ENCODE peak calls at places on chromosomes 5 and 9, in eight cellular contexts. One of them, this sample, is unnamed.

GRCh38 chr5:53642006-53642405 is 81.6 kb downstream of the NDUFS4 start:
- DNase-seq in NCI-H446 treated with DMSO at 0.1 percent for 48 hours: no peak
- DNase-seq in EL: peak; percentile 49
- DNase-seq in C1 segment of cervical spinal cord: no peak
- DNase-seq in GM12865: no peak
- DNase-seq in GM10248: no peak
- DNase-seq in activated CD4-positive, CD25-positive, alpha-beta regulatory T cell: no peak
- DNase-seq in A673: peak; percentile 92
- DNase-seq in this sample: peak; percentile 6

GRCh38 chr5:85017271-85017670 is 632.6 kb upstream of the EDIL3 start:
- DNase-seq in NCI-H446 treated with DMSO at 0.1 percent for 48 hours: no peak
- DNase-seq in EL: peak; percentile 49
- DNase-seq in C1 segment of cervical spinal cord: no peak
- DNase-seq in GM12865: no peak
- DNase-seq in GM10248: no peak
- DNase-seq in activated CD4-positive, CD25-positive, alpha-beta regulatory T cell: no peak
- DNase-seq in A673: no peak
- DNase-seq in this sample: no peak

GRCh38 chr9:110864011-110864410 is 174.3 kb downstream of the LPAR1 start:
- DNase-seq in NCI-H446 treated with DMSO at 0.1 percent for 48 hours: no peak
- DNase-seq in EL: peak; percentile 64
- DNase-seq in C1 segment of cervical spinal cord: no peak
- DNase-seq in GM12865: no peak
- DNase-seq in GM10248: no peak
- DNase-seq in activated CD4-positive, CD25-positive, alpha-beta regulatory T cell: no peak
- DNase-seq in A673: no peak
- DNase-seq in this sample: no peak

GRCh38 chr5:139864716-139865483 is 69.3 kb downstream of the PSD2 start:
- DNase-seq in NCI-H446 treated with DMSO at 0.1 percent for 48 hours: no peak
- DNase-seq in EL: no peak
- DNase-seq in C1 segment of cervical spinal cord: no peak
- DNase-seq in GM12865: no peak
- DNase-seq in GM10248: no peak
- DNase-seq in activated CD4-positive, CD25-positive, alpha-beta regulatory T cell: no peak
- DNase-seq in A673: no peak
- DNase-seq in this sample: no peak

GRCh38 chr5:128493657-128494329 is 44.3 kb downstream of the FBN2 start:
- DNase-seq in NCI-H446 treated with DMSO at 0.1 percent for 48 hours: no peak
- DNase-seq in EL: no peak
- DNase-seq in C1 segment of cervical spinal cord: no peak
- DNase-seq in GM12865: no peak
- DNase-seq in GM10248: no peak
- DNase-seq in activated CD4-positive, CD25-positive, alpha-beta regulatory T cell: no peak
- DNase-seq in A673: no peak
- DNase-seq in this sample: no peak

GRCh38 chr9:78295731-78296130 is 1.2 kb upstream of the PSAT1 start:
- DNase-seq in NCI-H446 treated with DMSO at 0.1 percent for 48 hours: no peak
- DNase-seq in EL: no peak
- DNase-seq in C1 segment of cervical spinal cord: no peak
- DNase-seq in GM12865: no peak
- DNase-seq in GM10248: no peak
- DNase-seq in activated CD4-positive, CD25-positive, alpha-beta regulatory T cell: no peak
- DNase-seq in A673: no peak
- DNase-seq in this sample: no peak

GRCh38 chr5:15587941-15588340 is 88.0 kb downstream of the FBXL7 start:
- DNase-seq in NCI-H446 treated with DMSO at 0.1 percent for 48 hours: no peak
- DNase-seq in EL: no peak
- DNase-seq in C1 segment of cervical spinal cord: no peak
- DNase-seq in GM12865: no peak
- DNase-seq in GM10248: no peak
- DNase-seq in activated CD4-positive, CD25-positive, alpha-beta regulatory T cell: no peak
- DNase-seq in A673: no peak
- DNase-seq in this sample: no peak

GRCh38 chr9:128260340-128260739 is 15.5 kb downstream of the GOLGA2 start:
- DNase-seq in NCI-H446 treated with DMSO at 0.1 percent for 48 hours: no peak
- DNase-seq in EL: no peak
- DNase-seq in C1 segment of cervical spinal cord: no peak
- DNase-seq in GM12865: no peak
- DNase-seq in GM10248: no peak
- DNase-seq in activated CD4-positive, CD25-positive, alpha-beta regulatory T cell: no peak
- DNase-seq in A673: no peak
- DNase-seq in this sample: no peak

GRCh38 chr9:92660266-92660665 is 9.7 kb downstream of the IPPK start:
- DNase-seq in NCI-H446 treated with DMSO at 0.1 percent for 48 hours: no peak
- DNase-seq in EL: no peak
- DNase-seq in C1 segment of cervical spinal cord: no peak
- DNase-seq in GM12865: no peak
- DNase-seq in GM10248: no peak
- DNase-seq in activated CD4-positive, CD25-positive, alpha-beta regulatory T cell: no peak
- DNase-seq in A673: no peak
- DNase-seq in this sample: no peak

GRCh38 chr9:107137495-107138202 is 145.4 kb upstream of the RAD23B start:
- DNase-seq in NCI-H446 treated with DMSO at 0.1 percent for 48 hours: no peak
- DNase-seq in EL: peak; percentile 44
- DNase-seq in C1 segment of cervical spinal cord: no peak
- DNase-seq in GM12865: peak; percentile 28
- DNase-seq in GM10248: peak; percentile 46
- DNase-seq in activated CD4-positive, CD25-positive, alpha-beta regulatory T cell: no peak
- DNase-seq in A673: peak; percentile 53
- DNase-seq in this sample: peak; percentile 31

GRCh38 chr9:128494108-128494742 is 10.3 kb upstream of the GLE1 start:
- DNase-seq in NCI-H446 treated with DMSO at 0.1 percent for 48 hours: no peak
- DNase-seq in EL: no peak
- DNase-seq in C1 segment of cervical spinal cord: no peak
- DNase-seq in GM12865: no peak
- DNase-seq in GM10248: no peak
- DNase-seq in activated CD4-positive, CD25-positive, alpha-beta regulatory T cell: no peak
- DNase-seq in A673: peak; percentile 26
- DNase-seq in this sample: peak; percentile 22

GRCh38 chr5:127298623-127299022 is 8.0 kb downstream of the MEGF10 start:
- DNase-seq in NCI-H446 treated with DMSO at 0.1 percent for 48 hours: no peak
- DNase-seq in EL: no peak
- DNase-seq in C1 segment of cervical spinal cord: no peak
- DNase-seq in GM12865: no peak
- DNase-seq in GM10248: no peak
- DNase-seq in activated CD4-positive, CD25-positive, alpha-beta regulatory T cell: no peak
- DNase-seq in A673: no peak
- DNase-seq in this sample: no peak

GRCh38 chr5:176412517-176413254 is 3.7 kb downstream of the CLTB start:
- DNase-seq in NCI-H446 treated with DMSO at 0.1 percent for 48 hours: no peak
- DNase-seq in EL: no peak
- DNase-seq in C1 segment of cervical spinal cord: no peak
- DNase-seq in GM12865: no peak
- DNase-seq in GM10248: no peak
- DNase-seq in activated CD4-positive, CD25-positive, alpha-beta regulatory T cell: no peak
- DNase-seq in A673: no peak
- DNase-seq in this sample: no peak

GRCh38 chr5:9864791-9865190 is 234.6 kb upstream of the TAS2R1 start:
- DNase-seq in NCI-H446 treated with DMSO at 0.1 percent for 48 hours: no peak
- DNase-seq in EL: peak; percentile 11
- DNase-seq in C1 segment of cervical spinal cord: no peak
- DNase-seq in GM12865: no peak
- DNase-seq in GM10248: no peak
- DNase-seq in activated CD4-positive, CD25-positive, alpha-beta regulatory T cell: no peak
- DNase-seq in A673: no peak
- DNase-seq in this sample: no peak

GRCh38 chr9:129319076-129319937 is 141.2 kb upstream of the IER5L start:
- DNase-seq in NCI-H446 treated with DMSO at 0.1 percent for 48 hours: no peak
- DNase-seq in EL: no peak
- DNase-seq in C1 segment of cervical spinal cord: no peak
- DNase-seq in GM12865: no peak
- DNase-seq in GM10248: no peak
- DNase-seq in activated CD4-positive, CD25-positive, alpha-beta regulatory T cell: no peak
- DNase-seq in A673: no peak
- DNase-seq in this sample: no peak

GRCh38 chr9:92180669-92181181 is 65.5 kb upstream of the SPTLC1 start:
- DNase-seq in NCI-H446 treated with DMSO at 0.1 percent for 48 hours: no peak
- DNase-seq in EL: peak; percentile 88
- DNase-seq in C1 segment of cervical spinal cord: no peak
- DNase-seq in GM12865: peak; percentile 44
- DNase-seq in GM10248: no peak
- DNase-seq in activated CD4-positive, CD25-positive, alpha-beta regulatory T cell: no peak
- DNase-seq in A673: peak; percentile 78
- DNase-seq in this sample: peak; percentile 80

GRCh38 chr5:111238826-111239225 is 14.6 kb downstream of the CAMK4 start:
- DNase-seq in NCI-H446 treated with DMSO at 0.1 percent for 48 hours: peak; percentile 67
- DNase-seq in EL: no peak
- DNase-seq in C1 segment of cervical spinal cord: no peak
- DNase-seq in GM12865: no peak
- DNase-seq in GM10248: no peak
- DNase-seq in activated CD4-positive, CD25-positive, alpha-beta regulatory T cell: no peak
- DNase-seq in A673: no peak
- DNase-seq in this sample: no peak

GRCh38 chr5:4866817-4867216 is 273.3 kb upstream of the ADAMTS16 start:
- DNase-seq in NCI-H446 treated with DMSO at 0.1 percent for 48 hours: no peak
- DNase-seq in EL: no peak
- DNase-seq in C1 segment of cervical spinal cord: no peak
- DNase-seq in GM12865: no peak
- DNase-seq in GM10248: no peak
- DNase-seq in activated CD4-positive, CD25-positive, alpha-beta regulatory T cell: no peak
- DNase-seq in A673: no peak
- DNase-seq in this sample: no peak

GRCh38 chr9:68702493-68702892 is 2.5 kb upstream of the PIP5K1B start:
- DNase-seq in NCI-H446 treated with DMSO at 0.1 percent for 48 hours: no peak
- DNase-seq in EL: no peak
- DNase-seq in C1 segment of cervical spinal cord: no peak
- DNase-seq in GM12865: no peak
- DNase-seq in GM10248: no peak
- DNase-seq in activated CD4-positive, CD25-positive, alpha-beta regulatory T cell: no peak
- DNase-seq in A673: no peak
- DNase-seq in this sample: no peak

GRCh38 chr9:4657426-4658159 is 4.5 kb upstream of the PLPP6 start:
- DNase-seq in NCI-H446 treated with DMSO at 0.1 percent for 48 hours: no peak
- DNase-seq in EL: no peak
- DNase-seq in C1 segment of cervical spinal cord: no peak
- DNase-seq in GM12865: no peak
- DNase-seq in GM10248: no peak
- DNase-seq in activated CD4-positive, CD25-positive, alpha-beta regulatory T cell: no peak
- DNase-seq in A673: no peak
- DNase-seq in this sample: no peak

GRCh38 chr5:139664273-139664693 is 16.1 kb downstream of the CXXC5 start:
- DNase-seq in NCI-H446 treated with DMSO at 0.1 percent for 48 hours: no peak
- DNase-seq in EL: no peak
- DNase-seq in C1 segment of cervical spinal cord: no peak
- DNase-seq in GM12865: peak; percentile 88
- DNase-seq in GM10248: peak; percentile 80
- DNase-seq in activated CD4-positive, CD25-positive, alpha-beta regulatory T cell: no peak
- DNase-seq in A673: no peak
- DNase-seq in this sample: no peak

GRCh38 chr9:12784461-12785250 is 9.8 kb downstream of the LURAP1L start:
- DNase-seq in NCI-H446 treated with DMSO at 0.1 percent for 48 hours: peak; percentile 20
- DNase-seq in EL: peak; percentile 95
- DNase-seq in C1 segment of cervical spinal cord: no peak
- DNase-seq in GM12865: peak; percentile 63
- DNase-seq in GM10248: no peak
- DNase-seq in activated CD4-positive, CD25-positive, alpha-beta regulatory T cell: no peak
- DNase-seq in A673: no peak
- DNase-seq in this sample: peak; percentile 92

GRCh38 chr9:92369075-92369474 is 35.3 kb downstream of the OGN start:
- DNase-seq in NCI-H446 treated with DMSO at 0.1 percent for 48 hours: no peak
- DNase-seq in EL: no peak
- DNase-seq in C1 segment of cervical spinal cord: no peak
- DNase-seq in GM12865: no peak
- DNase-seq in GM10248: no peak
- DNase-seq in activated CD4-positive, CD25-positive, alpha-beta regulatory T cell: no peak
- DNase-seq in A673: no peak
- DNase-seq in this sample: no peak

GRCh38 chr9:38417003-38417965 is 7.0 kb downstream of the IGFBPL1 start:
- DNase-seq in NCI-H446 treated with DMSO at 0.1 percent for 48 hours: peak; percentile 28
- DNase-seq in EL: peak; percentile 30
- DNase-seq in C1 segment of cervical spinal cord: no peak
- DNase-seq in GM12865: peak; percentile 40
- DNase-seq in GM10248: peak; percentile 52
- DNase-seq in activated CD4-positive, CD25-positive, alpha-beta regulatory T cell: no peak
- DNase-seq in A673: peak; percentile 68
- DNase-seq in this sample: no peak

GRCh38 chr5:125298258-125298657 is 551.8 kb upstream of the ZNF608 start:
- DNase-seq in NCI-H446 treated with DMSO at 0.1 percent for 48 hours: no peak
- DNase-seq in EL: no peak
- DNase-seq in C1 segment of cervical spinal cord: no peak
- DNase-seq in GM12865: no peak
- DNase-seq in GM10248: no peak
- DNase-seq in activated CD4-positive, CD25-positive, alpha-beta regulatory T cell: no peak
- DNase-seq in A673: no peak
- DNase-seq in this sample: peak; percentile 19

GRCh38 chr9:20355022-20355421 is 267.3 kb downstream of the MLLT3 start:
- DNase-seq in NCI-H446 treated with DMSO at 0.1 percent for 48 hours: no peak
- DNase-seq in EL: peak; percentile 85
- DNase-seq in C1 segment of cervical spinal cord: no peak
- DNase-seq in GM12865: peak; percentile 48
- DNase-seq in GM10248: peak; percentile 23
- DNase-seq in activated CD4-positive, CD25-positive, alpha-beta regulatory T cell: no peak
- DNase-seq in A673: no peak
- DNase-seq in this sample: peak; percentile 78

GRCh38 chr9:74277532-74277931 is 219.6 kb upstream of the RORB start:
- DNase-seq in NCI-H446 treated with DMSO at 0.1 percent for 48 hours: no peak
- DNase-seq in EL: no peak
- DNase-seq in C1 segment of cervical spinal cord: no peak
- DNase-seq in GM12865: peak; percentile 75
- DNase-seq in GM10248: peak; percentile 46
- DNase-seq in activated CD4-positive, CD25-positive, alpha-beta regulatory T cell: no peak
- DNase-seq in A673: no peak
- DNase-seq in this sample: no peak

GRCh38 chr5:73666891-73667290 is 40.9 kb downstream of the ARHGEF28 start:
- DNase-seq in NCI-H446 treated with DMSO at 0.1 percent for 48 hours: no peak
- DNase-seq in EL: no peak
- DNase-seq in C1 segment of cervical spinal cord: no peak
- DNase-seq in GM12865: peak; percentile 67
- DNase-seq in GM10248: no peak
- DNase-seq in activated CD4-positive, CD25-positive, alpha-beta regulatory T cell: no peak
- DNase-seq in A673: no peak
- DNase-seq in this sample: no peak

GRCh38 chr9:109013678-109014145 is 413 bp upstream of the CTNNAL1 start:
- DNase-seq in NCI-H446 treated with DMSO at 0.1 percent for 48 hours: no peak
- DNase-seq in EL: no peak
- DNase-seq in C1 segment of cervical spinal cord: no peak
- DNase-seq in GM12865: no peak
- DNase-seq in GM10248: no peak
- DNase-seq in activated CD4-positive, CD25-positive, alpha-beta regulatory T cell: no peak
- DNase-seq in A673: peak; percentile 84
- DNase-seq in this sample: no peak

GRCh38 chr5:173016621-173017046 is 33.1 kb downstream of the ATP6V0E1 start:
- DNase-seq in NCI-H446 treated with DMSO at 0.1 percent for 48 hours: no peak
- DNase-seq in EL: peak; percentile 38
- DNase-seq in C1 segment of cervical spinal cord: no peak
- DNase-seq in GM12865: no peak
- DNase-seq in GM10248: no peak
- DNase-seq in activated CD4-positive, CD25-positive, alpha-beta regulatory T cell: no peak
- DNase-seq in A673: no peak
- DNase-seq in this sample: peak; percentile 73

GRCh38 chr5:158162479-158162878 is 303.5 kb upstream of the CLINT1 start:
- DNase-seq in NCI-H446 treated with DMSO at 0.1 percent for 48 hours: no peak
- DNase-seq in EL: no peak
- DNase-seq in C1 segment of cervical spinal cord: no peak
- DNase-seq in GM12865: no peak
- DNase-seq in GM10248: no peak
- DNase-seq in activated CD4-positive, CD25-positive, alpha-beta regulatory T cell: no peak
- DNase-seq in A673: no peak
- DNase-seq in this sample: no peak

GRCh38 chr9:117546894-117547293 is 132.0 kb upstream of the ASTN2 start:
- DNase-seq in NCI-H446 treated with DMSO at 0.1 percent for 48 hours: no peak
- DNase-seq in EL: no peak
- DNase-seq in C1 segment of cervical spinal cord: no peak
- DNase-seq in GM12865: peak; percentile 3
- DNase-seq in GM10248: peak; percentile 12
- DNase-seq in activated CD4-positive, CD25-positive, alpha-beta regulatory T cell: no peak
- DNase-seq in A673: no peak
- DNase-seq in this sample: no peak

GRCh38 chr9:114606068-114606467 is 5.0 kb upstream of the TMEM268 start:
- DNase-seq in NCI-H446 treated with DMSO at 0.1 percent for 48 hours: no peak
- DNase-seq in EL: no peak
- DNase-seq in C1 segment of cervical spinal cord: no peak
- DNase-seq in GM12865: no peak
- DNase-seq in GM10248: no peak
- DNase-seq in activated CD4-positive, CD25-positive, alpha-beta regulatory T cell: no peak
- DNase-seq in A673: no peak
- DNase-seq in this sample: no peak

GRCh38 chr5:10666531-10667305 is 94.3 kb downstream of the DAP start:
- DNase-seq in NCI-H446 treated with DMSO at 0.1 percent for 48 hours: no peak
- DNase-seq in EL: no peak
- DNase-seq in C1 segment of cervical spinal cord: no peak
- DNase-seq in GM12865: no peak
- DNase-seq in GM10248: no peak
- DNase-seq in activated CD4-positive, CD25-positive, alpha-beta regulatory T cell: no peak
- DNase-seq in A673: no peak
- DNase-seq in this sample: no peak

This sample was measured in astrocyte of the spinal cord.